ENCODE peak calls at places on chromosomes 16 and 17, in eight cellular contexts. S, X, Q, V, D, U, C and A are unnamed samples.
A peak's percentile ranks its signal among the peaks of the same experiment; 100 is the strongest.

GRCh38 chr17:44363613-44364159 is at the start of gene FAM171A2:
- DNase-seq in V (peak; percentile 86), Q (peak; percentile 55), S (peak; percentile 75), D (peak; percentile 68), U (peak; percentile 74), X (peak; percentile 44), C (peak; percentile 84), A (peak; percentile 63)

GRCh38 chr17:64240261-64240740 is 22.8 kb downstream of the TEX2 start:
- DNase-seq in U (no peak), X (no peak), Q (no peak), S (no peak), C (no peak), D (no peak), V (no peak), A (no peak)

GRCh38 chr16:65446441-65446840 is 324.6 kb upstream of the CDH11 start:
- DNase-seq in Q (no peak), C (no peak), X (no peak), V (no peak), U (no peak), D (no peak), S (no peak), A (no peak)

GRCh38 chr17:44546711-44547606 is 10.3 kb upstream of the FZD2 start:
- DNase-seq in S (no peak), C (no peak), V (peak; percentile 71), X (no peak), U (no peak), Q (no peak), D (no peak), A (no peak)

GRCh38 chr17:45405250-45406086 is 27.2 kb downstream of the ARHGAP27 start:
- DNase-seq in X (no peak), Q (no peak), D (no peak), V (no peak), S (peak; percentile 91), C (no peak), U (no peak), A (no peak)

GRCh38 chr16:12535535-12536411 is 267.9 kb downstream of the CPPED1 start:
- DNase-seq in V (no peak), U (no peak), S (peak; percentile 46), D (no peak), C (no peak), X (no peak), Q (no peak), A (no peak)

GRCh38 chr16:89261691-89262563 is 44.4 kb downstream of the ZNF778 start:
- DNase-seq in S (no peak), D (no peak), V (no peak), C (no peak), U (peak; percentile 15), X (no peak), Q (no peak), A (no peak)

GRCh38 chr17:51818777-51819176 is 339.7 kb downstream of the CA10 start:
- DNase-seq in C (no peak), U (no peak), V (no peak), Q (peak; percentile 26), D (no peak), X (no peak), S (no peak), A (no peak)

GRCh38 chr17:35778641-35779196 is 16.7 kb downstream of the MMP28 start:
- DNase-seq in S (no peak), X (no peak), D (no peak), U (no peak), V (no peak), Q (no peak), C (no peak), A (no peak)

GRCh38 chr17:33229028-33229427 is 64.1 kb downstream of the ASIC2 start:
- DNase-seq in V (no peak), S (no peak), Q (no peak), D (no peak), C (no peak), U (no peak), X (no peak), A (no peak)

GRCh38 chr17:7852919-7853692 is 1.8 kb upstream of the TMEM88 start:
- DNase-seq in Q (no peak), V (no peak), D (peak; percentile 55), X (no peak), C (no peak), U (no peak), S (no peak), A (no peak)

GRCh38 chr16:23362460-23363317 is 60.6 kb downstream of the SCNN1B start:
- DNase-seq in Q (peak; percentile 67), S (no peak), U (peak; percentile 67), X (no peak), D (peak; percentile 60), C (no peak), V (no peak), A (peak; percentile 86)